ENCODE peak calls at places on chromosomes 2 and 18, in ten cellular contexts. J is CD4-positive, alpha-beta T cell; B is mesothelial cell of epicardium; A is pancreas; V is RWPE2; W is colonic mucosa; F is GM13977; X is fibroblast of mammary gland; D is GM10248; P is GM13976. T is an unnamed sample.
A peak's percentile ranks its signal among the peaks of the same experiment; 100 is the strongest.

GRCh38 chr18:10009321-10010144 is 95.7 kb downstream of the VAPA start:
- DNase-seq in J (no peak), D (no peak), P (no peak), W (no peak), F (no peak), X (no peak), A (no peak), V (no peak), B (no peak), T (no peak)

GRCh38 chr18:34600118-34600517 is 110.0 kb upstream of the DTNA start:
- DNase-seq in D (no peak), B (no peak), A (no peak), V (no peak), W (no peak), J (no peak), F (no peak), X (peak; percentile 66), P (no peak), T (no peak)

GRCh38 chr2:130241041-130241707 is 42.9 kb upstream of the TUBA3E start:
- DNase-seq in A (no peak), P (no peak), V (no peak), X (peak; percentile 62), W (peak; percentile 85), B (no peak), F (no peak), J (no peak), D (no peak), T (peak; percentile 79)

GRCh38 chr2:62382757-62383156 is 123.2 kb downstream of the TMEM17 start:
- DNase-seq in F (no peak), B (no peak), V (no peak), X (no peak), A (no peak), J (no peak), D (no peak), P (no peak), W (no peak), T (no peak)

GRCh38 chr2:64957114-64957903 is 31.9 kb upstream of the SLC1A4 start:
- DNase-seq in X (no peak), P (no peak), D (no peak), W (no peak), V (no peak), F (no peak), A (no peak), J (no peak), B (no peak), T (no peak)

GRCh38 chr2:85615413-85615728 is 615 bp upstream of the USP39 start:
- DNase-seq in J (no peak), D (no peak), A (no peak), X (no peak), F (no peak), V (no peak), P (no peak), W (no peak), B (no peak), T (no peak)

GRCh38 chr2:70888925-70889715 is 46.6 kb upstream of the ATP6V1B1 start:
- DNase-seq in B (no peak), W (no peak), J (no peak), P (peak; percentile 34), X (no peak), F (no peak), A (no peak), V (no peak), D (peak; percentile 16), T (no peak)

GRCh38 chr2:209918251-209918650 is 84.2 kb upstream of the RPE start:
- DNase-seq in A (no peak), P (no peak), X (no peak), V (no peak), J (no peak), F (no peak), W (no peak), D (no peak), B (no peak), T (no peak)

GRCh38 chr2:204706939-204707338 is 161.7 kb downstream of the PARD3B start:
- DNase-seq in X (no peak), J (no peak), D (no peak), W (no peak), P (no peak), B (no peak), F (no peak), V (no peak), A (no peak), T (no peak)

GRCh38 chr2:95384854-95385569 is 17.5 kb upstream of the FAHD2A start:
- DNase-seq in X (peak; percentile 3), P (no peak), W (peak; percentile 50), B (no peak), F (no peak), V (peak; percentile 37), J (no peak), D (peak; percentile 6), A (peak; percentile 62), T (no peak)

GRCh38 chr2:232418466-232419244 is 12.0 kb downstream of the ALPG start:
- DNase-seq in D (no peak), B (no peak), W (no peak), X (peak; percentile 12), F (peak; percentile 37), V (no peak), J (no peak), A (peak; percentile 56), P (no peak), T (peak; percentile 43)

DNA sequence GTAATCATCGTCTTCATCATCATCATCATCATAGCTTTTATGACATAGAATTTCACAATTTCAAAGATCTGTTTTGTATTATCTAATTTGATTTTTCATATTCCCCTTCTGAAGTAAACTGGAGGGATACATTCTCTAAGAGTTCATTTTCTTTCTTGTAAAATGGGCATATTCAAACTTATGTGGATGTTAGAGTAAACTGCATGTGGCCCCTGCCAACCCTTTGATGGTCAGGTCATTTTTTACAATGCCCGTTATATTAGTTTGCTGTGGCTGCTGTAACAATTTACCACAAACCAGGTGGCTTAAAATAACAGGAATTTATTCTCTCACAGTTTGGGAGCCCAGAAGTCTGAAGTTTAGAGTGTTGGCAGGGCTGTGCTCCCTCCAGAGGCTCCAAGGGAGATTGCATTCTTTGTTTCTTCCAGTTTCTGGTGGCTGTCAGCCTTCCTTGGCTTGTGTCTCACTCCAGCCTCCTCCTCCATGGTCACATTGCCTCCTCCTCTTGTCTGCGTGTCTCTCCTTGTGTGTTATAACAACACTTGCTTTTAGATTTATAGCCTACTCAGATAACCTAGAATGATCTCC is 127.5 kb upstream of the MMADHC start:
- DNase-seq in F (no peak), A (no peak), D (no peak), B (no peak), V (no peak), J (no peak), P (no peak), X (peak; percentile 67), W (no peak), T (peak; percentile 23)
- TF ChIP-seq CTCF in F (peak; percentile 43), A (no peak), D (peak; percentile 24), B (no peak), V (peak; percentile 72), J (no peak), P (peak; percentile 22), X (peak; percentile 86), W (peak; percentile 28), T (peak; percentile 69)

GRCh38 chr2:31151501-31151900 is 13.3 kb upstream of the GALNT14 start:
- DNase-seq in D (no peak), A (no peak), B (no peak), X (no peak), P (no peak), V (no peak), F (no peak), W (no peak), J (no peak), T (no peak)
- TF ChIP-seq CTCF in D (no peak), A (no peak), B (no peak), X (no peak), P (no peak), V (no peak), F (no peak), W (no peak), J (no peak), T (no peak)

GRCh38 chr2:159998236-159998635 is 64.2 kb downstream of the PLA2R1 start:
- DNase-seq in X (no peak), J (no peak), V (no peak), D (no peak), W (no peak), B (no peak), F (no peak), A (no peak), P (no peak), T (no peak)

GRCh38 chr2:159995038-159995437 is 67.4 kb downstream of the PLA2R1 start:
- DNase-seq in J (no peak), B (no peak), X (no peak), A (no peak), F (no peak), W (no peak), V (no peak), P (no peak), D (no peak), T (no peak)

DNA sequence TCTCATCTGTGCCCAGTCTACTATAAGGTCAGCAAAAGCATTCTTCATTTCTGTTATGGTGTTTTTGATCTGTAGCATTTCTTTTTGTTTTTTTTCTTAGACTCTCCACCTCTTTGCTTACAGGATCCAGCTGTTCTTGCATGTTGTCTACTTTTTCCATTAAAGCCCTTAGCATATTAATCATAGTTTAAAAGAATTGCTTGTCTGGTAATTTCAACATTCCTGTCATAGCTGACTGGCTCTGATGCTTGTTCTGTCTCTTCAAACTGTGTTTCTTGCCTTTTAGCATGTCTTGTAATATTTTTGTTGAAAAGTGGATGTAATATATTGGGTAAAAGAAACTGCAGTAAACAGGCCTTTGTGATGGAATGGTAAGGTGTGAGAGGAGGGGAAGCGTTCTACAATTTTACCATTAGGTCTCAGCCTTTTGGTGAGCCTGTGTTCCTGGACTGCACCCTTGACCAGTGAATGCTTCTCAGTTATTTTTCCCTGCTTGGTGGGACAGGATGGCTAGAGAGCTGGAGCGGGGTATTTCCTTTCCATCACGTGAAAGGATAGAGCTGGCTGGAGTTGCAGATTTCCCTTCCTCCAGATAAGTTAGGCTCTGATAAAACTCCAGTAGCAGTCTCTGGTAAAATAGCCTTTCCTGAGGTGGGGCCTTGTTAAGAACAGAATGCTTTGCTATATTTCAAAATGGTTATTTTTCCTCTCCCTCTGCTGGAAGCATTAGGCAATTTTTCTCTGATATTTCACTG is 65.4 kb downstream of the PLA2R1 start:
- DNase-seq in X (peak; percentile 15), J (no peak), A (no peak), D (no peak), V (no peak), F (no peak), P (no peak), W (no peak), B (no peak), T (no peak)
- TF ChIP-seq CTCF in X (peak; percentile 13), J (no peak), A (no peak), D (no peak), V (no peak), F (no peak), P (no peak), W (no peak), B (peak; percentile 15), T (no peak)

DNA sequence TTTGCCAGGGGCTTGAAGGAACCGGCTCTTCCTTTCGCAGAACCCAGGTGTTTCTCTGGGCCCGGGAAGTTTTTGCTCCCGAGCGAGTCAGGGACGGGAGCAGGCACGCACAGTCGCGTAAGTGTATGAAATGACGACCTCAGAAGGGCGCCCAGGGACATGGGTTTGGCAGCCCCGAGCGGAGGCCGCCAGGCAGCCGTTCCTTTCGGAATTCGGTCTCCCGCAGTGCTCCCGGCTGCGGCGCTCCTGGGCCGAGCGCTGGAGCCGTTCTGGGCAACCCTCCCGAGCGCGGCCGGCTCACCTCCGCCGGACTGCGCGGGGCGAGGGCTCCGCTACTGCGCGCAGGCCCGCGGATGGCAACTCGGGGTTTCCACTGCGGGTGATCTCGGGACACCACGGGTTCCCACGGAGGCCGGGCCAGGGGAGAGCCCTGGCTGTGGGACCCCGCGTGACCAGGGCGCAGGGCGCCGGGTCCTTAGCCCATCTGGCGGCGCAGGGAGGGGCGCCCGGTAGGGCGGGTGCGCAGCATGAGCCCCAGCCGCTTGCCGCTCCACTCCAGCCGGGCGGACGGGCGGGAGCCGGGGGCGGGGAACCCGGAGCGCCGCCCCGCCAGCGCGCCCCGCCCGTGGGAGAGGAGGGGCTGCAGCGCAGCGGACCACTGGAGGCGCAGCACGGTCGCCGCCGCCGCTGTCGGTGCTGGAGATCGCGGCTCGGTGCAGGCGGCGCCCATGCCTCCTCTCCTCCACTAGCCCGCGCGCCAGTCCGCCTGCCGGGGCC is at the start of gene OSBPL6:
- DNase-seq in P (peak; percentile 91), V (peak; percentile 82), F (peak; percentile 92), B (peak; percentile 78), D (peak; percentile 88), A (peak; percentile 90), W (peak; percentile 73), X (peak; percentile 74), J (peak; percentile 63), T (peak; percentile 86)
- TF ChIP-seq CTCF in P (no peak), V (peak; percentile 31), F (no peak), B (no peak), D (peak; percentile 16), A (peak; percentile 28), W (no peak), X (no peak), J (no peak), T (peak; percentile 28)

T was measured in Calu3.